ENCODE peak calls at places on chromosome 9, in five cellular contexts. U is HepG2, X is HEK293T, J is H1, L is NT2/D1. H is an unnamed sample.

GRCh38 chr9:89153618-89154017 is 25.0 kb downstream of the SHC3 start:
- DNase-seq in L (no peak), J (no peak), U (no peak), X (no peak), H (no peak)

GRCh38 chr9:75197521-75197920 is 109.2 kb downstream of the OSTF1 start:
- DNase-seq in U (no peak), X (no peak), J (no peak), L (no peak), H (no peak)

GRCh38 chr9:76162109-76162730 is 232.0 kb downstream of the RFK start:
- DNase-seq in L (no peak), U (no peak), X (no peak), J (no peak), H (no peak)

GRCh38 chr9:86795861-86796497 is 151.3 kb downstream of the GAS1 start:
- DNase-seq in U (no peak), X (no peak), J (no peak), L (no peak), H (no peak)

GRCh38 chr9:108654566-108654965 is 201.2 kb downstream of the ACTL7B start:
- DNase-seq in L (no peak), U (no peak), J (no peak), X (no peak), H (no peak)

GRCh38 chr9:94204174-94204573 is 54.9 kb upstream of the ZNF169 start:
- DNase-seq in J (no peak), U (no peak), X (no peak), L (no peak), H (no peak)

GRCh38 chr9:133379153-133380086 is 3.3 kb downstream of the STKLD1 start:
- DNase-seq in X (no peak), J (no peak), U (no peak), L (no peak), H (no peak)

GRCh38 chr9:37939575-37940095 is 35.7 kb upstream of the SLC25A51 start:
- DNase-seq in U (peak), X (no peak), L (no peak), J (no peak), H (no peak)

GRCh38 chr9:36874921-36875320 is 159.1 kb downstream of the PAX5 start:
- DNase-seq in U (no peak), X (no peak), L (no peak), J (no peak), H (no peak)

GRCh38 chr9:116859763-116860162 is 172.7 kb downstream of the TRIM32 start:
- DNase-seq in X (no peak), L (no peak), U (no peak), J (no peak), H (no peak)

GRCh38 chr9:131645078-131645776 is 94.6 kb downstream of the RAPGEF1 start:
- DNase-seq in U (no peak), L (no peak), X (no peak), J (no peak), H (no peak)

GRCh38 chr9:107367727-107368502 is 84.8 kb downstream of the RAD23B start:
- DNase-seq in J (no peak), U (peak), X (no peak), L (no peak), H (no peak)

GRCh38 chr9:87599901-87600610 is 102.4 kb downstream of the DAPK1 start:
- DNase-seq in L (no peak), X (peak), J (no peak), U (peak), H (no peak)

GRCh38 chr9:38182321-38182720 is 113.3 kb upstream of the SHB start:
- DNase-seq in J (no peak), X (no peak), U (no peak), L (no peak), H (peak)

GRCh38 chr9:630817-631216 is 210.7 kb upstream of the DMRT1 start:
- DNase-seq in X (no peak), U (no peak), L (no peak), J (no peak), H (no peak)

GRCh38 chr9:113558632-113559502 is 95.3 kb downstream of the RGS3 start:
- DNase-seq in X (no peak), L (no peak), J (no peak), U (peak), H (no peak)

GRCh38 chr9:75186767-75187380 is 98.6 kb downstream of the OSTF1 start:
- DNase-seq in L (no peak), U (no peak), X (no peak), J (no peak), H (no peak)

GRCh38 chr9:14092344-14092743 is 221.6 kb downstream of the NFIB start:
- DNase-seq in U (no peak), L (no peak), X (no peak), J (no peak), H (no peak)

GRCh38 chr9:69307446-69308216 is 17.4 kb upstream of the ENTREP1 start:
- DNase-seq in X (no peak), J (peak), U (no peak), L (peak), H (no peak)

GRCh38 chr9:132551556-132551955 is 30.9 kb upstream of the BARHL1 start:
- DNase-seq in L (no peak), U (no peak), J (no peak), X (no peak), H (no peak)

GRCh38 chr9:16180546-16180945 is 627.7 kb downstream of the CCDC171 start:
- DNase-seq in X (no peak), U (no peak), J (no peak), L (no peak), H (no peak)

GRCh38 chr9:71944754-71945409 is 33.4 kb downstream of the C9orf85 start:
- DNase-seq in J (no peak), U (peak), L (no peak), X (no peak), H (no peak)

GRCh38 chr9:250039-250438 is 35.4 kb downstream of the DOCK8 start:
- DNase-seq in X (no peak), L (no peak), J (no peak), U (no peak), H (no peak)

GRCh38 chr9:72305102-72305546 is 59.9 kb downstream of the ZFAND5 start:
- DNase-seq in L (no peak), X (peak), J (no peak), U (peak), H (no peak)

GRCh38 chr9:88173378-88173999 is 35.2 kb upstream of the SPATA31C2 start:
- DNase-seq in L (peak), X (peak), J (peak), U (peak), H (no peak)

GRCh38 chr9:84857224-84857623 is 187.7 kb downstream of the NTRK2 start:
- DNase-seq in J (no peak), X (no peak), L (no peak), U (no peak), H (no peak)

GRCh38 chr9:126507318-126508109 is 106.2 kb upstream of the LMX1B start:
- DNase-seq in U (no peak), J (no peak), X (no peak), L (no peak), H (no peak)

GRCh38 chr9:107756091-107756490 is 266.5 kb upstream of the KLF4 start:
- DNase-seq in L (no peak), U (no peak), X (no peak), J (no peak), H (no peak)

GRCh38 chr9:13118294-13118693 is 161.2 kb downstream of the MPDZ start:
- DNase-seq in J (no peak), U (no peak), L (peak), X (peak), H (no peak)

GRCh38 chr9:34070601-34071340 is 22.1 kb upstream of the UBAP2 start:
- DNase-seq in J (no peak), X (no peak), L (no peak), U (no peak), H (no peak)

GRCh38 chr9:114382951-114383865 is 4.6 kb downstream of the AKNA start:
- DNase-seq in U (no peak), X (no peak), L (no peak), J (peak), H (no peak)

GRCh38 chr9:99105152-99106043 is 485 bp downstream of the TGFBR1 start:
- DNase-seq in J (peak), X (peak), U (peak), L (peak), H (no peak)

GRCh38 chr9:88532320-88532719 is 2.7 kb upstream of the NXNL2 start:
- DNase-seq in X (peak), U (no peak), J (peak), L (peak), H (no peak)

GRCh38 chr9:99433555-99433954 is 211.5 kb downstream of the SEC61B start:
- DNase-seq in U (peak), J (no peak), L (no peak), X (peak), H (peak)

GRCh38 chr9:93267091-93267541 is 83.2 kb downstream of the WNK2 start:
- DNase-seq in J (no peak), U (no peak), X (no peak), L (no peak), H (no peak)

GRCh38 chr9:81656871-81657337 is 32.4 kb downstream of the TLE1 start:
- DNase-seq in J (no peak), U (peak), X (no peak), L (no peak), H (no peak)

GRCh38 chr9:77597057-77597456 is 51.1 kb downstream of the GNA14 start:
- DNase-seq in J (no peak), U (no peak), L (no peak), X (no peak), H (no peak)

GRCh38 chr9:138020795-138021182 is 143.2 kb downstream of the CACNA1B start:
- DNase-seq in J (peak), X (no peak), U (no peak), L (no peak), H (no peak)

GRCh38 chr9:138021251-138022056 is 143.9 kb downstream of the CACNA1B start:
- DNase-seq in J (peak), U (no peak), L (no peak), X (no peak), H (no peak)

GRCh38 chr9:138022756-138023393 is 145.3 kb downstream of the CACNA1B start:
- DNase-seq in J (peak), U (no peak), X (no peak), L (no peak), H (no peak)

GRCh38 chr9:138023394-138024124 is 146.0 kb downstream of the CACNA1B start:
- DNase-seq in J (peak), L (no peak), U (no peak), X (no peak), H (no peak)

GRCh38 chr9:138022121-138022741 is 144.6 kb downstream of the CACNA1B start:
- DNase-seq in L (peak), U (no peak), X (no peak), J (peak), H (no peak)
- TF ChIP-seq SUZ12 in L (no peak), U (no peak), X (no peak), J (no peak), H (no peak)

GRCh38 chr9:121286973-121287721 is 19.2 kb downstream of the GSN start:
- DNase-seq in J (peak), U (peak), X (peak), L (peak), H (no peak)
- TF ChIP-seq SUZ12 in J (no peak), U (no peak), X (no peak), L (no peak), H (no peak)

GRCh38 chr9:21104787-21105186 is 27.0 kb upstream of the IFNB1 start:
- DNase-seq in U (no peak), X (no peak), J (no peak), L (no peak), H (no peak)
- TF ChIP-seq SUZ12 in U (no peak), X (no peak), J (no peak), L (no peak), H (no peak)

GRCh38 chr9:137516144-137516917 is 33.9 kb downstream of the PNPLA7 start:
- DNase-seq in J (no peak), L (no peak), U (no peak), X (no peak), H (no peak)

GRCh38 chr9:137511758-137512463 is 38.3 kb downstream of the PNPLA7 start:
- DNase-seq in U (no peak), J (no peak), X (no peak), L (no peak), H (no peak)

GRCh38 chr9:137519553-137519952 is 30.6 kb downstream of the PNPLA7 start:
- DNase-seq in L (no peak), X (no peak), J (no peak), U (no peak), H (no peak)

GRCh38 chr9:137515338-137515724 is 34.9 kb downstream of the PNPLA7 start:
- DNase-seq in U (no peak), X (no peak), L (no peak), J (no peak), H (no peak)

DNA sequence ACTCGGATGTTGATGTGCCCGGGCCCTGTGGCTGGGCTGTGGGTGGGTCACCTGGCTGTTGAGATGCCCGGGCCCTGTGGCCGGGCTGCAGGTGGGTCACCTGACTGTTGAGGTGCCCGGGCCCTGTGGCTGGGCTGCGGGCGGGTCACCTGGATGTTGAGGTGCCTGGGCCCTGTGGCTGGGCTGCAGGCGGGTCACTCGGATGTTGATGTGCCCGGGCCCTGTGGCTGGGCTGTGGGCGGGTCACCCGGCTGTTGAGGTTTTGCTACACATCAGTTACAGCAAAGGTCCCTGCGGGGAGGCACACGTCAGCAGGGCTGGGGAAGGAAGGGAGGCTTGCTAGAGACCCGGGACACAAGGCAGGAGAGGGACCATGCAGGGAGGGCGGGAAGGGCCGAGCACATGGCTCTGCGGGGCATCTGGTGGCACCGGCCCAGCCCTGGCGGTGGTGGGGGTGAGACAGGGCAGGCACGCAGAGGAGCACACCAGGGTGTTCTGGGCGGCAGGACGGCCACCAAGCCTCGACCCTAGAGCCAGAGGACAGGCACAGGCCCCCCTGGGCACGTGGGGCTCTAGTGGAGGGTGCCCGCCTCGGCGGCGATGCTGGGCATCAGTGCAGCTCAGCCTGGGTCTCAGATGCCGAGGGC is 35.4 kb downstream of the PNPLA7 start:
- DNase-seq in J (no peak), X (no peak), U (no peak), L (no peak), H (no peak)
- TF ChIP-seq SUZ12 in J (no peak), X (no peak), U (no peak), L (no peak), H (no peak)

GRCh38 chr9:129386812-129387177 is 208.7 kb upstream of the IER5L start:
- DNase-seq in J (no peak), X (no peak), U (no peak), L (no peak), H (no peak)
- TF ChIP-seq SUZ12 in J (no peak), X (no peak), U (no peak), L (no peak), H (no peak)

DNA sequence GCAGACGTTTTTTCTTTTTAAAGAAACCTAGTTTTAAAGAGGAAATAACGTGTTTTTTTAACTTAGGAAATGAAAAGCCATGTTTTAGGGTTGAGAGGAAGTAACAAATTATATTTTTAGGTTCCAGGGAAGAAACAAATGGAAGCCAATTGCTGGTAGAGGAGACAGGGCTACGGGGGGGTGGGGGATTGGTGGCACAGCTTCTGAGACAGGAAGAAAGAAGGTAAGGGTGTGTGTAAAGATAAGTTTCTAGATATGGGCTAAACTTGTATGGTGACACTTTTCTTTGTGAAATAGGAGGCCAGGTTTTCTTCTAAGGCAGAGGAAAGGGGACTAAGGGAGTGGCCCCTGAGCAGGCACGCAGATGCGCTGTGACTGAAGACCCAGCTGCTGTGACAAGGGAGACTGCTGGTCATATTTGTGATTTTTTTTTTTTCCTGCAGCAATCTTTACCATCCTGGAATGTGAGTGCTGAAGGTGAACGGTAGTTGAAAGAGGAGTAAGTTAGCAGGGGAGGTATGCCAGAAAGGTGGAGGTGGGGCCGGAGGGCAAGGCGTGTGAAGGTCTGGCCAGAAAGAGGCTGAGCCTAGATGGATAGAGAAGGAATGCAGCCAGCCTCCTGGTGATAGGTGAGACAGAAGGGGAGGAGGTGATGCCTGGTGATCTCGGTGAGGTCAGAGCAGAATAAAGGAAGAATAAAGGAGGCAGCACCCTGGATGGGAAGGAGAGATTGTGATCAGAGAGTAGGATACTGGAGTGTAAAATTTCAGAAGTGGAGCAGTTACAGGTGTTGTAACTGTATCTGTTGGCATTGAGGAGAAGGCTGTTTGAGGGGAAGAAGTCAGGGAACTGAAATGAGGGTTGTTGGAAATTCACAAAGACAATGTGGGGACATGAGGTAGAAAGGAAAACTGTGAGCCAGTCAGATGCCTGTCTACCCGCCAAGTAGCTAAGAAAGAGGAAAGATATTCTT is 1.7 kb downstream of the GNG10 start:
- DNase-seq in J (peak), X (no peak), L (no peak), U (no peak), H (no peak)
- TF ChIP-seq SUZ12 in J (no peak), X (no peak), L (no peak), U (no peak), H (no peak)

DNA sequence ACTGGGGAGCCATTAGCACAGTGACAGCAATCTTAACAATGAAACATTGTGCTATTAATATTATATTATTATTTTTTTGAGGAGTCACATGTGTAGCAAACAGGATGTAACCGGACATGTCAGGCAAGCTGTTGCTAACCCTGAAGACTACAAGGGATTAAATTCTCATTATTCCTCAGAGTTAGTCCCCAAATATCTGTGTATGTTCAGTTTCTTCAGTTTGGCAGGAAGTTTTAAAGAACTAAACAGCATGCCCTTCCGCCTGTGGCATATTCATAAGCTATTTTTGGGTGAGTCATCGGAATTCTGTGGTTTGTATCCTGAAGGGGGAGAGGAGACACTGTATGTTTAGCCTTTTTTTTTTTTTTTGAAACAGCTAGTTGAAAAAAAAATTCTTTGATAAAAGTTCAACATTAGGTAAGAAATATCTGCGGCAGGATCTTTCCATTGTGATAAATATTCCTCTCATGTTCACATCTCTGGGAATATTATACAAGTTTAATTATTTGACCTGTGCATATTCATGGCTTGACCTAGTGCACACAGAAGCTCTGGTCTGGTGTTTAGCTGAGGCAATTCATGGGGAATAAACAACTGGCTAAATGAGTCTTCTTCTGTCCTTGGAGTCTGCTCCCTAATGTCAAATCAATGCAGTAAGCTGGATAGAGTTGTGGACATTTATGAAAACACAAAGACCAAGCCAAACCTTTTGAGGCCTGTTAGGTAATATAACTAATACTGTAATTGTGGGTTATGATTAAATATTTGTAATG is 202.7 kb upstream of the CDKN2B start:
- DNase-seq in U (peak), J (no peak), X (no peak), L (no peak), H (no peak)
- TF ChIP-seq SUZ12 in U (no peak), J (no peak), X (no peak), L (no peak), H (no peak)